ENCODE peak calls at places on chromosomes 12 and 14, in five cellular contexts. Z is activated effector memory CD4-positive, alpha-beta T cell treated with Interleukin-2 at 50 U/mL for 16 hours; G is activated T-helper 1 cell treated with anti-CD3 and anti-CD28 coated beads, Interleukin-12 subunit alpha, Interleukin-12 subunit beta, Interleukin-2, Interleukin-4 antibody, amounts not matched to agents 30 ng/mL and 10 ng/mL and 1 ng/mL, durations not matched to agents 14 hours and 24 hours and 36 hours; Q is neural progenitor cell; E is stimulated activated CD4-positive, alpha-beta T cell treated with anti-CD3 and anti-CD28 coated beads, TNF-alpha, amount 100 ng/mL, for 4 hours. L is an unnamed sample.

GRCh38 chr14:93764211-93764659 is 24.1 kb downstream of the PRIMA1 start:
- DNase-seq in Z (no peak), G (no peak), Q (no peak), E (no peak), L (no peak)

GRCh38 chr12:25583545-25583944 is 30.5 kb upstream of the LMNTD1 start:
- DNase-seq in Z (no peak), G (no peak), Q (peak; percentile 17), E (no peak), L (no peak)

GRCh38 chr12:92065018-92065499 is 80.6 kb downstream of the BTG1 start:
- DNase-seq in Z (no peak), G (peak; percentile 31), Q (no peak), E (no peak), L (no peak)

GRCh38 chr14:90453401-90453951 is 56.6 kb downstream of the CALM1 start:
- DNase-seq in Z (no peak), G (no peak), Q (no peak), E (no peak), L (no peak)

GRCh38 chr14:71555654-71556559 is 376.3 kb upstream of the RGS6 start:
- DNase-seq in Z (peak; percentile 8), G (peak; percentile 60), Q (no peak), E (peak; percentile 24), L (no peak)

GRCh38 chr14:99201351-99202073 is 70.5 kb downstream of the BCL11B start:
- DNase-seq in Z (no peak), G (no peak), Q (no peak), E (no peak), L (no peak)

GRCh38 chr12:105775351-105775750 is 363.4 kb downstream of the NUAK1 start:
- DNase-seq in Z (no peak), G (no peak), Q (no peak), E (no peak), L (no peak)

GRCh38 chr14:95516554-95517209 is at the start of gene SYNE3:
- DNase-seq in Z (peak; percentile 50), G (peak; percentile 68), Q (peak; percentile 66), E (no peak), L (peak; percentile 46)

GRCh38 chr12:105289114-105289904 is 41.2 kb upstream of the C12orf75 start:
- DNase-seq in Z (no peak), G (no peak), Q (no peak), E (no peak), L (no peak)

GRCh38 chr12:123707466-123707865 is 4.7 kb upstream of the ATP6V0A2 start:
- DNase-seq in Z (no peak), G (no peak), Q (no peak), E (no peak), L (no peak)

GRCh38 chr12:52230364-52231281 is 2.4 kb upstream of the KRT7 start:
- DNase-seq in Z (no peak), G (no peak), Q (peak; percentile 44), E (no peak), L (no peak)

GRCh38 chr12:107302649-107303386 is 209.5 kb upstream of the CRY1 start:
- DNase-seq in Z (no peak), G (no peak), Q (no peak), E (no peak), L (no peak)

GRCh38 chr14:91400696-91401095 is 16.9 kb downstream of the CCDC88C start:
- DNase-seq in Z (no peak), G (no peak), Q (no peak), E (no peak), L (no peak)

GRCh38 chr14:69880051-69880487 is 853 bp downstream of the SMOC1 start:
- DNase-seq in Z (no peak), G (no peak), Q (peak; percentile 60), E (no peak), L (no peak)

GRCh38 chr12:93612719-93613228 is 40.3 kb downstream of the SOCS2 start:
- DNase-seq in Z (no peak), G (no peak), Q (peak; percentile 26), E (no peak), L (no peak)

GRCh38 chr14:91654836-91655235 is 77.0 kb downstream of the CATSPERB start:
- DNase-seq in Z (no peak), G (no peak), Q (no peak), E (no peak), L (no peak)

GRCh38 chr12:77229640-77230442 is 164.5 kb upstream of the E2F7 start:
- DNase-seq in Z (no peak), G (no peak), Q (no peak), E (no peak), L (no peak)

GRCh38 chr12:21065845-21066244 is 65.1 kb upstream of the SLCO1B1 start:
- DNase-seq in Z (no peak), G (no peak), Q (peak; percentile 4), E (no peak), L (no peak)

GRCh38 chr12:80861636-80862378 is 75.9 kb downstream of the LIN7A start:
- DNase-seq in Z (no peak), G (no peak), Q (no peak), E (no peak), L (no peak)

GRCh38 chr14:93734086-93734822 is 54.0 kb downstream of the PRIMA1 start:
- DNase-seq in Z (no peak), G (no peak), Q (peak; percentile 50), E (no peak), L (no peak)

GRCh38 chr14:69037790-69038448 is 58.8 kb upstream of the ACTN1 start:
- DNase-seq in Z (no peak), G (no peak), Q (no peak), E (no peak), L (no peak)

GRCh38 chr12:57772429-57773322 is at the start of gene EEF1AKMT3:
- DNase-seq in Z (no peak), G (peak; percentile 25), Q (peak; percentile 71), E (no peak), L (no peak)

GRCh38 chr12:75086086-75087038 is 123.3 kb downstream of the KCNC2 start:
- DNase-seq in Z (no peak), G (no peak), Q (no peak), E (no peak), L (no peak)

GRCh38 chr14:77098470-77099353 is 654 bp downstream of the CIPC start:
- DNase-seq in Z (peak; percentile 2), G (peak; percentile 11), Q (peak; percentile 50), E (no peak), L (peak; percentile 28)

GRCh38 chr14:90087433-90087832 is 25.6 kb downstream of the KCNK13 start:
- DNase-seq in Z (no peak), G (no peak), Q (no peak), E (no peak), L (no peak)

GRCh38 chr12:58711968-58712367 is 208.3 kb downstream of the LRIG3 start:
- DNase-seq in Z (no peak), G (no peak), Q (no peak), E (no peak), L (no peak)

GRCh38 chr14:32087173-32087861 is 10.2 kb downstream of the ARHGAP5 start:
- DNase-seq in Z (no peak), G (no peak), Q (peak; percentile 58), E (no peak), L (no peak)

GRCh38 chr12:122871851-122872785 is 23.8 kb downstream of the VPS37B start:
- DNase-seq in Z (no peak), G (no peak), Q (peak; percentile 96), E (no peak), L (no peak)

GRCh38 chr14:23573384-23573783 is 5.2 kb downstream of the JPH4 start:
- DNase-seq in Z (no peak), G (no peak), Q (no peak), E (no peak), L (no peak)

GRCh38 chr12:127175361-127175760 is 1091.6 kb upstream of the TMEM132C start:
- DNase-seq in Z (no peak), G (no peak), Q (no peak), E (no peak), L (no peak)

GRCh38 chr14:96122496-96122895 is 82.1 kb upstream of the BDKRB2 start:
- DNase-seq in Z (no peak), G (no peak), Q (no peak), E (no peak), L (no peak)

GRCh38 chr12:76927170-76927784 is 48.5 kb upstream of the CSRP2 start:
- DNase-seq in Z (no peak), G (no peak), Q (peak; percentile 75), E (no peak), L (peak; percentile 15)

GRCh38 chr14:103568952-103569351 is 6.2 kb downstream of the COA8 start:
- DNase-seq in Z (no peak), G (no peak), Q (no peak), E (no peak), L (no peak)

GRCh38 chr14:104599446-104599845 is 5.1 kb downstream of the TMEM179 start:
- DNase-seq in Z (no peak), G (no peak), Q (no peak), E (no peak), L (no peak)

GRCh38 chr12:105420659-105421240 is 90.3 kb downstream of the C12orf75 start:
- DNase-seq in Z (peak; percentile 18), G (peak; percentile 21), Q (peak; percentile 81), E (peak; percentile 29), L (peak; percentile 38)

L was measured in CD8-positive, alpha-beta T cell.